ENCODE peak calls at places on chromosomes 6 and 20, in eight cellular contexts. Z, F, K, E, T, U, Y and X are unnamed samples. For H3K4me1, the result is how much of the 10 kb centered on the place peaks cover.

GRCh38 chr6:81981812-81982211 is 229.3 kb upstream of the TENT5A start:
- DNase-seq in Z (no peak), F (no peak), K (peak), E (no peak), T (peak), U (peak), Y (no peak), X (peak)

GRCh38 chr20:7859371-7859802 is 80.9 kb downstream of the HAO1 start:
- DNase-seq in Z (peak), F (peak), K (peak), E (peak), T (no peak), U (peak), Y (peak), X (peak)

GRCh38 chr20:52303281-52303950 is 111.8 kb upstream of the ZFP64 start:
- DNase-seq in Z (no peak), F (no peak), K (no peak), E (no peak), T (no peak), U (no peak), Y (no peak), X (no peak)

GRCh38 chr6:124480021-124480430 is 482.2 kb upstream of the RNF217 start:
- DNase-seq in Z (no peak), F (no peak), K (no peak), E (no peak), T (no peak), U (no peak), Y (no peak), X (no peak)

GRCh38 chr20:48945840-48946514 is 24.5 kb downstream of the ARFGEF2 start:
- DNase-seq in Z (no peak), F (no peak), K (no peak), E (peak), T (peak), U (peak), Y (no peak), X (peak)

GRCh38 chr6:30344191-30344867 is 627 bp upstream of the RPP21 start:
- DNase-seq in Z (no peak), F (no peak), K (no peak), E (no peak), T (no peak), U (peak), Y (no peak), X (no peak)

GRCh38 chr6:39924283-39924682 is 10.0 kb downstream of the MOCS1 start:
- DNase-seq in Z (no peak), F (no peak), K (no peak), E (no peak), T (no peak), U (no peak), Y (no peak), X (no peak)

GRCh38 chr20:53735536-53736050 is 142.0 kb upstream of the ZNF217 start:
- DNase-seq in Z (no peak), F (peak), K (peak), E (peak), T (no peak), U (peak), Y (no peak), X (peak)

GRCh38 chr6:132919476-132919875 is 105.1 kb downstream of the RPS12 start:
- DNase-seq in Z (no peak), F (peak), K (no peak), E (peak), T (no peak), U (peak), Y (no peak), X (peak)

GRCh38 chr20:35006009-35006408 is 50.3 kb downstream of the MYH7B start:
- DNase-seq in Z (no peak), F (no peak), K (no peak), E (no peak), T (no peak), U (no peak), Y (no peak), X (no peak)

GRCh38 chr6:157985378-157986155 is 3.9 kb downstream of the SYNJ2 start:
- DNase-seq in Z (no peak), F (peak), K (no peak), E (peak), T (no peak), U (no peak), Y (no peak), X (no peak)

GRCh38 chr6:138944412-138944811 is 43.6 kb downstream of the REPS1 start:
- DNase-seq in Z (no peak), F (no peak), K (no peak), E (no peak), T (no peak), U (peak), Y (no peak), X (peak)

GRCh38 chr6:166031275-166031674 is 136.4 kb downstream of the TBXT start:
- DNase-seq in Z (no peak), F (no peak), K (no peak), E (no peak), T (no peak), U (no peak), Y (no peak), X (no peak)

GRCh38 chr6:72262254-72262653 is 359.6 kb upstream of the KCNQ5 start:
- DNase-seq in Z (no peak), F (no peak), K (no peak), E (no peak), T (no peak), U (no peak), Y (no peak), X (no peak)

GRCh38 chr6:34120953-34121675 is 24.8 kb downstream of the GRM4 start:
- DNase-seq in Z (no peak), F (no peak), K (no peak), E (peak), T (no peak), U (no peak), Y (peak), X (no peak)

GRCh38 chr20:1851396-1851795 is 43.8 kb upstream of the SIRPA start:
- DNase-seq in Z (no peak), F (no peak), K (no peak), E (no peak), T (no peak), U (no peak), Y (no peak), X (no peak)

GRCh38 chr6:53044572-53044971 is 20.6 kb upstream of the FBXO9 start:
- DNase-seq in Z (no peak), F (no peak), K (no peak), E (no peak), T (no peak), U (no peak), Y (no peak), X (no peak)

GRCh38 chr20:4108495-4109306 is 93.3 kb upstream of the RNF24 start:
- DNase-seq in Z (peak), F (peak), K (peak), E (peak), T (peak), U (peak), Y (peak), X (peak)

GRCh38 chr20:51536116-51537069 is 6.1 kb downstream of the NFATC2 start:
- DNase-seq in Z (peak), F (no peak), K (no peak), E (no peak), T (no peak), U (no peak), Y (no peak), X (no peak)

GRCh38 chr6:3501826-3502505 is 45.1 kb upstream of the SLC22A23 start:
- DNase-seq in Z (no peak), F (no peak), K (no peak), E (no peak), T (no peak), U (no peak), Y (no peak), X (no peak)

GRCh38 chr20:10610266-10610665 is 63.5 kb downstream of the JAG1 start:
- DNase-seq in Z (no peak), F (no peak), K (no peak), E (no peak), T (no peak), U (no peak), Y (no peak), X (no peak)

GRCh38 chr6:52558266-52559000 is 18.4 kb downstream of the TRAM2 start:
- DNase-seq in Z (no peak), F (no peak), K (no peak), E (no peak), T (no peak), U (peak), Y (no peak), X (no peak)

GRCh38 chr20:58693226-58694006 is 816 bp downstream of the NPEPL1 start:
- DNase-seq in Z (no peak), F (peak), K (no peak), E (no peak), T (no peak), U (peak), Y (no peak), X (peak)

GRCh38 chr6:122726649-122727048 is 52.9 kb upstream of the FABP7 start:
- DNase-seq in Z (no peak), F (peak), K (peak), E (peak), T (no peak), U (peak), Y (peak), X (peak)

GRCh38 chr6:2790588-2790987 is 25.4 kb downstream of the WRNIP1 start:
- DNase-seq in Z (no peak), F (peak), K (no peak), E (no peak), T (no peak), U (peak), Y (no peak), X (peak)

GRCh38 chr6:41937881-41938574 is 3.6 kb downstream of the CCND3 start:
- DNase-seq in Z (peak), F (no peak), K (no peak), E (no peak), T (no peak), U (no peak), Y (no peak), X (no peak)

GRCh38 chr6:166221636-166222035 is 54.0 kb upstream of the TBXT start:
- DNase-seq in Z (peak), F (no peak), K (no peak), E (no peak), T (no peak), U (no peak), Y (no peak), X (no peak)

GRCh38 chr6:121844898-121845297 is 409.5 kb downstream of the GJA1 start:
- DNase-seq in Z (no peak), F (no peak), K (no peak), E (no peak), T (no peak), U (no peak), Y (no peak), X (no peak)

GRCh38 chr6:154156135-154156948 is 117.3 kb downstream of the OPRM1 start:
- DNase-seq in Z (peak), F (peak), K (peak), E (peak), T (peak), U (peak), Y (peak), X (peak)

GRCh38 chr20:41392871-41393704 is 26.5 kb upstream of the EMILIN3 start:
- DNase-seq in Z (no peak), F (no peak), K (no peak), E (no peak), T (no peak), U (peak), Y (peak), X (no peak)

GRCh38 chr6:150741633-150742200 is 123.8 kb upstream of the MTHFD1L start:
- DNase-seq in Z (peak), F (peak), K (no peak), E (no peak), T (peak), U (no peak), Y (no peak), X (peak)

GRCh38 chr20:21640556-21640955 is 64.9 kb upstream of the PAX1 start:
- DNase-seq in Z (peak), F (peak), K (peak), E (peak), T (peak), U (no peak), Y (no peak), X (peak)

DNA sequence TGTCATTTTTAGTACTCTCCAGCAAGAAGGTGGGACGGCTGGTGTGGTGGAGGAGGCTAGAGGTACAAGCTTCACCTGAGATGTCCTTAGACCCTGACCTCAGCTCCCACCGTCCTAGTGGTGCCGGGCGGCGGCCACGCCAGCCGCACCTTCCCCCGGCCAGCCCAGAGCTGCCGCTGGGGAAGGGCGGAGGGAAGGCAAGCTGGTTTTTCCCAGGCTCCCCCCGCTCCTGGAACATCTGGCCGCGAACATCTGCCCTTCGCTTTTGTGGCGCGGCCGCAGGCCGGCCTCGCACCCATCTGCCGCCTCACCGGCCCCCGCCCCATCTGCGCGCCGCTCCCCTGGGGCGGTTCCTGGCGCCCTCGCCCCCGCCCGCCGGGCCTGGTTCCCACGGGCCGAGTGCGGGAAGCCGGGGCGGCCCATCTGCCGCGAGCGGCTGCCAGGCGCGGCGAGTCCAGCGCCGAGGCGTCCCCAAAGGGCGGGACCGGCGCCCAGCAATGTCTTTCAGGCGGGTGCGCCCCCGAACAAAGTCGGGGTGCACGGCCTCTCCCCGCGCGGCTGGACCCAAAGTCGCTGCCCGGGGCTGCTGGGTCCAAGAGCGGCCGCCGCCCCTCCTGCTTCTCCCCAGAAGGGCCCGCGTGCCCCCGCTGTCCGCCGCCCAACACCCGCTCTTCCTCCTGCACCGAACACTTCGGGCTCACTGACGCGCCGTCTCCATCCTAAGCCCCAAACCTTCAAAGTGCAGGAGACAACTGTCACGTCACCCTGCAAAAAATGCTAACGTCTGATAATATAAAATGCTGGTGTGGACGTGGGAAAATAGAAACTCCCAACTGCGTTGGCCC is 17.3 kb upstream of the ID1 start:
- DNase-seq in Z (no peak), F (peak), K (no peak), E (peak), T (no peak), U (peak), Y (peak), X (no peak)
- TF ChIP-seq EZH2phosphoT487 in Z (no peak), F (no peak), K (no peak), E (no peak), T (no peak), U (no peak), Y (no peak), X (no peak)

DNA sequence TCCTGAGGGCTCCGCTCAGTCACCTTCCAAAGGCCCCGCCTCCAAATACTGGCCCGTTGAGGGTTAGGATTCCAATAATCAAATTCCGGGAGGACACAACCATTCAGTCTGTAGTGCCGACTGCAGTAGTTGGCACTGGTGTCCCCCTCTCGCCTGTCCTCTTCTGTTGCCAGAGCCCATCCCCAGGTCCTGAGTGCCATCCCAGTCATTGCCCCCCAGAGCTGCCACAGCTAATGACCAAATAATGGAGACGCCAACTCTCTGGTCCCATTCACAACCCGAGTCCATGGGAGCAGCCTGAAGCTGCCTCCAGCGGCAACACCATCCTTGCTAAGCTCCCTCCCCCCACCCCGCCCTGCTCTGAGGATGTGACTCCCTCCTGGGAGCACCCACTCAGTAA is 115.9 kb downstream of the JPH2 start:
- DNase-seq in Z (no peak), F (no peak), K (no peak), E (no peak), T (no peak), U (no peak), Y (no peak), X (no peak)
- H3K4me1 ChIP-seq in Z (under half), F (under half), K (under half), E (under half), T (under half), U (under half), Y (under half), X (under half)

DNA sequence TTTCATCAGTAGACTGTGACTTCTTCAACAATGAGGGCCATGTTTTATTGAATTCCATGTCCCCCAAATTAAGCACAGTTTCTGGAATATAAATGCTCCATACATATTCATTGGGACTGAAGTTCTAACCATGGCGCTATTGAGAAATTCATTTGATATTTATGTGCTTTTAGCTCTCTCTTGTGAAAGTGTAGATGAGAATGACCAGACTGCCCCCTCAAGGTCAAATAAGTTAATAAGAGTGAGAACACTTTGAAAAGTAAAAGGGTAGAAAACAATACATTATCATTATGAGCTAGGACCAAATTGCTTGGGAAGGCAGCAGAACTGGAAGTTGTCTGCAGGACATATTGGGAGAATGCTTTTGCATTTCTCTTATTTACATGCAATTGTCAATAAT is 597.9 kb downstream of the EPM2A start:
- DNase-seq in Z (no peak), F (peak), K (no peak), E (no peak), T (no peak), U (peak), Y (no peak), X (peak)
- TF ChIP-seq EZH2phosphoT487 in Z (no peak), F (no peak), K (no peak), E (no peak), T (no peak), U (no peak), Y (no peak), X (no peak)

GRCh38 chr6:17829905-17830304 is 123.2 kb upstream of the NUP153 start:
- DNase-seq in Z (no peak), F (no peak), K (no peak), E (no peak), T (no peak), U (no peak), Y (no peak), X (no peak)

GRCh38 chr6:17826301-17826700 is 119.6 kb upstream of the NUP153 start:
- DNase-seq in Z (no peak), F (no peak), K (no peak), E (no peak), T (no peak), U (no peak), Y (no peak), X (no peak)

GRCh38 chr6:17828149-17828548 is 121.4 kb upstream of the NUP153 start:
- DNase-seq in Z (no peak), F (no peak), K (no peak), E (no peak), T (no peak), U (no peak), Y (no peak), X (no peak)

GRCh38 chr6:17835784-17836183 is 129.1 kb upstream of the NUP153 start:
- DNase-seq in Z (no peak), F (no peak), K (no peak), E (no peak), T (no peak), U (no peak), Y (no peak), X (no peak)

GRCh38 chr6:17831135-17831534 is 124.4 kb upstream of the NUP153 start:
- DNase-seq in Z (no peak), F (no peak), K (no peak), E (no peak), T (no peak), U (peak), Y (no peak), X (peak)
- H3K4me1 ChIP-seq in Z (under half), F (under half), K (under half), E (under half), T (under half), U (under half), Y (under half), X (under half)

GRCh38 chr6:168939041-168939440 is 314.6 kb downstream of the THBS2 start:
- DNase-seq in Z (no peak), F (no peak), K (no peak), E (no peak), T (no peak), U (no peak), Y (no peak), X (no peak)

GRCh38 chr6:168941036-168941435 is 312.6 kb downstream of the THBS2 start:
- DNase-seq in Z (no peak), F (no peak), K (no peak), E (no peak), T (no peak), U (peak), Y (no peak), X (no peak)

GRCh38 chr6:168939771-168940170 is 313.9 kb downstream of the THBS2 start:
- DNase-seq in Z (no peak), F (no peak), K (no peak), E (no peak), T (no peak), U (no peak), Y (no peak), X (no peak)

GRCh38 chr6:168942646-168943045 is 311.0 kb downstream of the THBS2 start:
- DNase-seq in Z (no peak), F (no peak), K (no peak), E (no peak), T (no peak), U (no peak), Y (no peak), X (no peak)

GRCh38 chr6:168943231-168943905 is 310.3 kb downstream of the THBS2 start:
- DNase-seq in Z (no peak), F (no peak), K (no peak), E (no peak), T (no peak), U (no peak), Y (no peak), X (no peak)
- TF ChIP-seq EZH2phosphoT487 in Z (no peak), F (no peak), K (no peak), E (no peak), T (no peak), U (no peak), Y (no peak), X (no peak)

GRCh38 chr20:37902504-37903313 is at the start of gene VSTM2L:
- DNase-seq in Z (no peak), F (peak), K (no peak), E (peak), T (no peak), U (peak), Y (peak), X (peak)
- H3K4me1 ChIP-seq in Z (under half), F (under half), K (under half), E (under half), T (under half), U (under half), Y (under half), X (under half)

GRCh38 chr6:100796049-100796823 is 84.9 kb downstream of the ASCC3 start:
- DNase-seq in Z (peak), F (peak), K (peak), E (no peak), T (no peak), U (no peak), Y (no peak), X (peak)
- TF ChIP-seq EZH2phosphoT487 in Z (no peak), F (no peak), K (no peak), E (no peak), T (no peak), U (no peak), Y (no peak), X (no peak)